ENCODE peak calls at places on chromosomes 7 and 10, in six cellular contexts. E, A, H, X, M and P are unnamed samples.

GRCh38 chr10:95382174-95382573 is 91.4 kb upstream of the PDLIM1 start:
- DNase-seq in E (no peak), A (no peak), H (no peak), X (no peak), M (no peak), P (no peak)

GRCh38 chr10:122499491-122499941 is 38.2 kb downstream of the HTRA1 start:
- DNase-seq in E (peak; percentile 81), A (no peak), H (no peak), X (peak; percentile 49), M (no peak), P (peak; percentile 60)

GRCh38 chr10:132065491-132066105 is at the start of gene JAKMIP3:
- DNase-seq in E (peak; percentile 94), A (no peak), H (peak; percentile 89), X (peak; percentile 92), M (peak; percentile 68), P (peak; percentile 97)

GRCh38 chr10:92238586-92239098 is 52.2 kb downstream of the CPEB3 start:
- DNase-seq in E (peak; percentile 78), A (no peak), H (no peak), X (peak; percentile 66), M (peak; percentile 55), P (peak; percentile 94)

GRCh38 chr7:117907058-117907633 is 33.9 kb upstream of the CTTNBP2 start:
- DNase-seq in E (no peak), A (no peak), H (no peak), X (no peak), M (no peak), P (no peak)

GRCh38 chr10:6095810-6096209 is 7.0 kb downstream of the RBM17 start:
- DNase-seq in E (no peak), A (no peak), H (no peak), X (no peak), M (no peak), P (peak; percentile 39)

GRCh38 chr10:86665868-86666267 is 2.4 kb upstream of the LDB3 start:
- DNase-seq in E (no peak), A (no peak), H (no peak), X (no peak), M (peak; percentile 50), P (no peak)

GRCh38 chr7:44150466-44150832 is 9.3 kb upstream of the MYL7 start:
- DNase-seq in E (no peak), A (no peak), H (peak; percentile 50), X (no peak), M (no peak), P (no peak)